ENCODE peak calls at places on chromosomes 16 and 17, in seven cellular contexts. U, S, O, V, D, W and K are unnamed samples.
A peak's percentile ranks its signal among the peaks of the same experiment; 100 is the strongest.

GRCh38 chr16:85266857-85267256 is 154.6 kb upstream of the CIBAR2 start:
- DNase-seq in O (no peak), W (no peak), V (no peak), U (no peak), S (no peak), D (no peak), K (no peak)

GRCh38 chr16:11734653-11735043 is 8.0 kb downstream of the TXNDC11 start:
- DNase-seq in V (no peak), S (no peak), D (no peak), U (no peak), W (no peak), O (no peak), K (no peak)

GRCh38 chr17:247767-248166 is 66.3 kb upstream of the DOC2B start:
- DNase-seq in O (no peak), U (peak; percentile 34), V (peak; percentile 55), S (no peak), W (peak; percentile 64), D (peak; percentile 44), K (no peak)

GRCh38 chr16:76729525-76729924 is 452.3 kb downstream of the CNTNAP4 start:
- DNase-seq in U (no peak), D (no peak), O (no peak), S (no peak), V (no peak), W (no peak), K (no peak)

GRCh38 chr16:84848991-84849634 is 29.3 kb downstream of the CRISPLD2 start:
- DNase-seq in D (no peak), U (no peak), V (no peak), S (no peak), W (no peak), O (no peak), K (no peak)

GRCh38 chr16:72946474-72947194 is 101.3 kb downstream of the ZFHX3 start:
- DNase-seq in W (peak; percentile 77), U (peak; percentile 87), S (no peak), O (no peak), V (peak; percentile 48), D (peak; percentile 57), K (peak; percentile 90)

GRCh38 chr17:38579934-38580333 is 25.8 kb downstream of the SRCIN1 start:
- DNase-seq in W (no peak), V (peak; percentile 34), U (peak; percentile 80), S (no peak), O (no peak), D (no peak), K (peak; percentile 39)

GRCh38 chr16:57482845-57483545 is 3.3 kb downstream of the DOK4 start:
- DNase-seq in S (no peak), O (no peak), U (peak; percentile 44), D (no peak), V (peak; percentile 59), W (no peak), K (peak; percentile 57)

GRCh38 chr16:83501481-83501880 is 306.3 kb upstream of the HSBP1 start:
- DNase-seq in D (no peak), O (no peak), W (no peak), U (no peak), S (no peak), V (no peak), K (no peak)

GRCh38 chr17:80760501-80760900 is 215.9 kb downstream of the RPTOR start:
- DNase-seq in U (no peak), W (peak; percentile 50), S (peak; percentile 40), V (peak; percentile 77), O (no peak), D (peak; percentile 53), K (no peak)

GRCh38 chr16:67116388-67117311 is 6.9 kb downstream of the PHAF1 start:
- DNase-seq in V (no peak), U (no peak), O (no peak), S (no peak), D (no peak), W (peak; percentile 10), K (no peak)

GRCh38 chr16:49181812-49182211 is 99.8 kb downstream of the CBLN1 start:
- DNase-seq in U (no peak), S (no peak), V (no peak), W (no peak), O (no peak), D (no peak), K (no peak)

GRCh38 chr16:64910351-64910750 is 211.5 kb downstream of the CDH11 start:
- DNase-seq in U (peak; percentile 33), W (no peak), S (no peak), V (no peak), D (no peak), O (no peak), K (peak; percentile 13)

GRCh38 chr17:74770498-74771318 is 5.4 kb downstream of the NAT9 start:
- DNase-seq in U (peak; percentile 74), W (no peak), V (peak; percentile 89), D (peak; percentile 92), S (peak; percentile 83), O (peak; percentile 41), K (peak; percentile 92)

GRCh38 chr17:14515015-14515414 is 214.1 kb downstream of the HS3ST3B1 start:
- DNase-seq in S (no peak), O (no peak), D (no peak), U (no peak), V (no peak), W (no peak), K (no peak)

DNA sequence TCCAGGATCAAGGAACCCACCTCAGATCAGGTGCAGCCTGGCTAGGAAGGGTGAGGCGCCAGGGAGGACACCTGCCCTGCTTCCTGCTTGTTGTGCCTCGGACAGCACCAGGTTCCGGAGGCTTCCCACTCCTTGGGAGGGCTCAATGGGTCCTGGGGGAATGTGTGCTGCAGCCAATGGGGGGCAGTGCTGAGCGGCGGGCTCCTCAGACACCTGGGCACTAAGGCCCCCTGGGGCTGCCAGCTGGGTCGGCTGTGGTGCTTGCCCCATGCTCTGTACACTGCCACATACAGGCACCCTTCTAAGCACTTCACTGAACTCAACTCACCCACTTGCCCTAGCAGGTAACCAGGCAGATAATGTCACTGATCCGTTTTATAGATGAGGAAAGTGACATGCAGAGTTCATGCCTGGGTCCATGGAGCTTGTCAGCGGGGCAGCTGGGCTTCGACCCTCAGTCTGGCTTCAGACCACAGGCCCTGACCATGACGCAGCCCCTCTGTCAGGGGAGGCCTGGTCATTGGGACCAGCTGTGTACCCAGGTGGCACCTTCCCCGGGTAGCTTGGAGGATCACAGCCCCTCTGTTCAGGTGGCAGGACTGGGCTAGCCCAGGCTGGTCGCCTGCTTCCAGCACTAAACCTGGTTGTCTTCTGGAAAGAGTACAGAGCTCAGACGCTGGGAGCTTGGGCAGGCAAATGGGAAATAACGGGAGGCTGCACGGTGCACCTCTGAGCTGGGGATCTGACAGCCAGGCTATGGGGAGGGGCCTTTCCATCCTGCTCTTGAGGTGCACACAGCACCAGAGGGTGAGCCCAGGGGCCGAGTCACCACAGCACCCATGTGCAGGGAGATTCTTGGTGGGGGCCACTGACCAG is 8.2 kb downstream of the FN3K start:
- DNase-seq in O (no peak), D (no peak), U (no peak), S (no peak), W (no peak), V (no peak), K (no peak)
- H3K9me3 ChIP-seq in O (peaks cover 27% of the 10 kb centered on the region), D (no peaks in the 10 kb centered on the region), U (no peaks in the 10 kb centered on the region), S (no peaks in the 10 kb centered on the region), W (no peaks in the 10 kb centered on the region), V (no peaks in the 10 kb centered on the region), K (no peaks in the 10 kb centered on the region)

DNA sequence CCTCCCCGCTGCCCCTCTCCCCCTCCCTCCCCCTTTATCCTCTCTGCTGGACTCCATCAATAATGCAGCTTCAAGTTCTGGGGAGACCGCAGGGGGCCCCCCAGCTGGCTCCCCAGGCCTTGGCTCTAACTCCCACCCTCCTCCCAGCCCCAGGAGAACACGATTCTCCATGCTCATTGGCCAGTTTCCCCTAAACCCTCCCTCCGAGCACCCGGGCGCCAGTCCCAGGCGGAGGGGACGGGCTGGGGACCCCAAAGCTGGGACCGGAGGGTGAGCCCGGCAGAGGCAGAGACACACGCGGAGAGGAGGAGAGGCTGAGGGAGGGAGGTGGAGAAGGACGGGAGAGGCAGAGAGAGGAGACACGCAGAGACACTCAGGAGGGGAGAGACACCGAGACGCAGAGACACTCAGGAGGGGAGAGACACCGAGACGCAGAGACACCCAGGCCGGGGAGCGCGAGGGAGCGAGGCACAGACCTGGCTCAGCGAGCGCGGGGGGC is at the start of gene PPP1R1B:
- DNase-seq in O (no peak), W (no peak), S (no peak), V (no peak), D (no peak), U (no peak), K (no peak)
- TF ChIP-seq POLR2A in O (no peak), W (peak; percentile 53), S (peak; percentile 55), V (no peak), D (peak; percentile 56), U (no peak), K (peak; percentile 57)

GRCh38 chr16:3220839-3221238 is 14.1 kb downstream of the ZNF200 start:
- DNase-seq in V (no peak), O (no peak), S (no peak), D (peak; percentile 21), U (no peak), W (no peak), K (no peak)

DNA sequence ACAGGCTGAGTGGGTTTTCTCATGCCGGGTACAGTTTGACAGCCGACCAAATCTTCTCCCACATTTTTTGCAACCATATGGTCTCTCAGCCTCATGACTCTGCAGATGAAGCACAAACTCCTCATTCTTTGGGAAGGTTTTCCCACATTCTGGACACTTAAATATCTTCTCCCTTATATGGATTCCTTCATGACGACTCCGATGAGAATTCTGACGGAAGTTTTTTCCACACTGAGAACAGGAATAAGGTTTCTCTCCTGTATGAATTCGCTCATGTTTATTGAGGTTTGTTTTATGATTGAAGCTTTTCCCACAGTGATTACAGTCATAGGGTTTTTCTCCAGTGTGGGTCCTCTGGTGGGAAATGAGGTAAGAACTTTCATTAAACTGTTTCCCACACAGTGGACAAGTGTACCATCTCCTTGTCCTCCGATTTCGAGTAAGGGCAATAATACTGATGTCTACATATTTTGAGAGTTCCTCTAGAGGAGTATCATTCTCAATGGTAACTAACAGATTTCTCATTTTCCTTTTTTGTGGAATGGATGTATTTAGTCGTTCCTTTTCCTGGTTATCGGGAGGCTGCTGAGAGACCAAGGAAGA is 10.9 kb downstream of the ZNF200 start:
- DNase-seq in W (no peak), U (no peak), O (no peak), V (no peak), S (no peak), D (no peak), K (no peak)
- H3K9me3 ChIP-seq in W (peaks cover 56% of the 10 kb centered on the region), U (peaks cover 2% of the 10 kb centered on the region), O (peaks cover 34% of the 10 kb centered on the region), V (peaks cover 75% of the 10 kb centered on the region), S (peaks cover 13% of the 10 kb centered on the region), D (peaks cover 4% of the 10 kb centered on the region), K (peaks cover 53% of the 10 kb centered on the region)

DNA sequence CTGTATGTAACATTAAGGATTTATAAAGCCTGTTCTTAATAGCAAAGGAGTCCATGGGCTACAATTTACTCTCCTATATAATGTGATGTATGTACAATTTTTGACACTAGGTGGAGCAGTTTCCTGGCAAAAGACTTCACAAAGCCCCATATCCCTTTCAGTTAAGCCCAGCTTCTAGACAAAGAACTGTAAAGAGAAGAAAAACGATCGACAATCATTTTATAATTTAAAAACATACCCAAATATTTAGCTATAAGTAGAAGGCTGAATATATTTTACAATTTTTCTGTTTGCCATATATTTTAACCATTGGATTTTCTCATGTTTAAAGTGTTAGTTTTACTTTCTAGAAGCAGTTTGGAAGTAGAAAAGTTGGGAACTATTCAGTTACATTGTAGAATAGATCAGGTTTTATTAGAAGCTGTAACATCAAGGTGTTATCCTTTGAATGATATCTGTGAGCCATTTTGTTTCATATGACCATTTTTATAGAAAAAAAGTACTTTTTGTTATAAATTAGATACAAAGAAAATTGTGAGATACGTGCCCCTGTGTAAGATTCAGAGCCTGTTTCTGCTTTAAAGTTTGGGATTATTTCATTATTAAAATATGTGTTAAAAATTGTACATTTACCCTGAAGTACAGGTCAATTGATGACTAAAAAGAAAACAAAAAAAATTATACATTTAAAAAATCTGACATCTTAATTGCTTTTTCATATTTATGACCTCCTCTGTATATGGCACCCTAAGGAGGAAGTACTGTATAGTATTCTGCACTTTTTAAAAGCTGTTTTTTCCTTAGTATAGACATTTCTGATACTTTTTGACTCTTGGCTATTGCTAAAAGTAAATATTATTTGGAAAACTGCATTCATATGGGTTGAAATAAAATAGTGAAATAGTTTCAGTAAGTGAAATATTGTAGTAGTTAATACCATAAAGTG is 46.3 kb downstream of the VMP1 start:
- DNase-seq in V (no peak), D (no peak), U (no peak), S (peak; percentile 72), O (peak; percentile 88), W (no peak), K (no peak)
- TF ChIP-seq POLR2A in V (no peak), D (no peak), U (no peak), S (no peak), O (no peak), W (no peak), K (no peak)